ENCODE peak calls at places on chromosomes 13 and 19, in nine cellular contexts. M is spleen; Q is gastrocnemius medialis; E is neural progenitor cell; N is testis; H is upper lobe of left lung; C is OCI-LY7; J is CD8-positive, alpha-beta memory T cell; O is colonic mucosa. Y is an unnamed sample.
A peak's percentile ranks its signal among the peaks of the same experiment; 100 is the strongest.

GRCh38 chr19:13839938-13840750 is 36.8 kb upstream of the NANOS3 start:
- DNase-seq in J (peak; percentile 55), O (peak; percentile 91), M (peak; percentile 92), E (no peak), Q (peak; percentile 73), H (peak; percentile 75), C (no peak), N (no peak), Y (no peak)

GRCh38 chr19:17289489-17289888 is 7.8 kb downstream of the ANKLE1 start:
- DNase-seq in E (peak; percentile 92), J (no peak), M (peak; percentile 85), C (peak; percentile 80), N (peak; percentile 82), H (peak; percentile 75), O (peak; percentile 68), Q (peak; percentile 61), Y (peak; percentile 91)

GRCh38 chr13:40874138-40874776 is 84.8 kb downstream of the SLC25A15 start:
- DNase-seq in E (no peak), Q (no peak), N (peak; percentile 84), M (no peak), J (no peak), O (no peak), C (peak; percentile 13), H (no peak), Y (no peak)

GRCh38 chr13:45219938-45220375 is 19.1 kb upstream of the KCTD4 start:
- DNase-seq in J (no peak), O (no peak), H (no peak), C (no peak), M (no peak), N (no peak), E (no peak), Q (no peak), Y (no peak)

GRCh38 chr13:39612023-39612637 is 9.1 kb upstream of the LHFPL6 start:
- DNase-seq in N (peak; percentile 94), C (peak; percentile 83), E (peak; percentile 82), J (peak; percentile 24), M (no peak), Q (peak; percentile 31), O (peak; percentile 77), H (peak; percentile 64), Y (no peak)

GRCh38 chr19:47280183-47280797 is 5.6 kb downstream of the INAFM1 start:
- DNase-seq in J (no peak), O (no peak), H (no peak), M (peak; percentile 74), C (peak; percentile 49), N (peak; percentile 40), Q (no peak), E (peak; percentile 46), Y (no peak)

GRCh38 chr19:54606230-54606629 is 12.8 kb downstream of the LILRA1 start:
- DNase-seq in O (no peak), J (no peak), E (no peak), Q (no peak), N (no peak), H (no peak), M (no peak), C (no peak), Y (peak; percentile 89)

GRCh38 chr19:44753619-44753931 is 5.1 kb downstream of the BCL3 start:
- DNase-seq in E (no peak), M (no peak), N (no peak), O (no peak), H (no peak), C (no peak), J (no peak), Q (no peak), Y (no peak)

GRCh38 chr13:43558942-43559341 is 227.8 kb downstream of the ENOX1 start:
- DNase-seq in C (no peak), H (no peak), M (no peak), E (no peak), J (no peak), N (no peak), O (no peak), Q (no peak), Y (no peak)

GRCh38 chr13:43561081-43561480 is 225.7 kb downstream of the ENOX1 start:
- DNase-seq in E (no peak), O (no peak), M (no peak), H (no peak), J (no peak), N (no peak), C (no peak), Q (no peak), Y (peak; percentile 26)

GRCh38 chr13:43567608-43568007 is 219.2 kb downstream of the ENOX1 start:
- DNase-seq in O (no peak), Q (no peak), J (no peak), N (no peak), E (no peak), H (no peak), C (no peak), M (no peak), Y (no peak)

GRCh38 chr13:43569688-43570087 is 217.1 kb downstream of the ENOX1 start:
- DNase-seq in J (no peak), M (no peak), O (no peak), H (no peak), N (no peak), Q (no peak), C (no peak), E (no peak), Y (no peak)

DNA sequence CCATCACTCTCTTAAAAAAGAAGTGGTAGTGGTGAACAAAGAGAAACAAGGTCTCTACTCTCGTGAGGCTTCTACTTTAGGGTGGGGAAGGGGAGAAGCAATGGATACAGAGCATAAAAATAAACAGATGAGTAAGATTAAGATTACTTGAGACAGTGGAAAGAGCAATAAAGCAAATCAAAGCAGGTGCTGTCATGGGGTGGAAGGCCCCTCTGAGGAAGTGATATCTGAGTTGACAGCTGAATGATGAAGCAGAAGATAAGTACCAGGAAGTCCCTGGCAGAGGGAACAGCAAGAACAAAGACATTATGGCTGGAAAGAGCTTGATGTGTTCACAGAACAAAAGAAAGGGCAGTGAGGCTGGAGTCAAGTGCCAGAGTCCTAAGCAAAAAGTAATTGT is 221.8 kb downstream of the ENOX1 start:
- DNase-seq in E (no peak), J (no peak), Q (no peak), N (no peak), H (no peak), M (no peak), C (no peak), O (no peak), Y (peak; percentile 75)
- H3K27ac ChIP-seq in E (no peak overlapping the region), J (no peak overlapping the region), Q (no peak overlapping the region), N (no peak overlapping the region), H (no peak overlapping the region), M (no peak overlapping the region), C (no peak overlapping the region), O (no peak overlapping the region), Y (peak overlapping the region; percentile 10)

GRCh38 chr13:113817860-113818691 is 45.8 kb downstream of the GAS6 start:
- DNase-seq in Q (no peak), O (no peak), M (peak; percentile 75), E (no peak), H (no peak), J (no peak), N (no peak), C (no peak), Y (no peak)

GRCh38 chr13:113815151-113816058 is 48.5 kb downstream of the GAS6 start:
- DNase-seq in M (peak; percentile 84), J (no peak), N (no peak), E (no peak), O (no peak), C (peak; percentile 84), Q (no peak), H (no peak), Y (no peak)

GRCh38 chr13:113816925-113817859 is 46.7 kb downstream of the GAS6 start:
- DNase-seq in J (peak; percentile 80), O (peak; percentile 90), N (peak; percentile 90), E (peak; percentile 90), C (peak; percentile 83), M (peak; percentile 92), Q (peak; percentile 87), H (peak; percentile 89), Y (peak; percentile 97)

GRCh38 chr13:113814435-113814821 is 49.4 kb downstream of the GAS6 start:
- DNase-seq in C (no peak), H (peak; percentile 43), O (no peak), N (no peak), E (no peak), Q (no peak), M (peak; percentile 73), J (no peak), Y (no peak)

DNA sequence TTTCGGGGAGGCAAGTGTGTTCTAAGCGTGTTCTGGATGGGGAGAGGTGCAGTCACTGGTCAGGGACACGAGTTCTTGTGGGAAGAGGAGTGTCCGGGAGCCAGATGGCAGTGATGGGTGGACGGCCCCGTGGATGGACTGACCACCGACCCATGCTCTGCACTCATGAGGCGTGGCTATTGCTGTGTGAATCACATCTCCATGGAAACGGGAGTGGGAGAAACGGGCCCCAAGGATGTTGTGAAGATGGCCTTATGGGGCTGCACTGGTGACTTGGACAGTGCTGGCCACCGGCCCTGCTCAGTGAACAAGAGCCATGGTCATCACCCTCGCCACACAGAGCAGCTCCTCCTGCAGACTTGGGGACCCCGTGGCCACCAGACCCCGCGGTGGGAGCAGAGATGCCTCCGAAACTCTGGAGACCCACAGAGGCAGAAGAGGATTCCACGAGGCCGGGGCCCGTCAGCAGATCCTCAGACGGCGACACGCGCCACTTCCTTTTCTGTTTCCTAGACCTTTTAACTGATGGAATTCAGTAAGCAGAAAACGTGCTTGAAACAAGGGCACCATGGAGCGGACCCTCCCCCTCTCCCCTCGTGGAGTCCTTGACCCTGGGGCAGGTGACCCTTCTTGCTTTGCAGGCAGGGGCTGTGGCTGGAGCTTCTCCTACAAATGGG is 47.5 kb downstream of the GAS6 start:
- DNase-seq in C (no peak), J (no peak), H (no peak), E (no peak), Q (no peak), O (no peak), M (peak; percentile 70), N (no peak), Y (no peak)
- H3K4me3 ChIP-seq in C (peak overlapping the region; percentile 98), J (peak overlapping the region; percentile 20), H (no peak overlapping the region), E (no peak overlapping the region), Q (no peak overlapping the region), O (no peak overlapping the region), M (no peak overlapping the region), N (no peak overlapping the region), Y (no peak overlapping the region)

DNA sequence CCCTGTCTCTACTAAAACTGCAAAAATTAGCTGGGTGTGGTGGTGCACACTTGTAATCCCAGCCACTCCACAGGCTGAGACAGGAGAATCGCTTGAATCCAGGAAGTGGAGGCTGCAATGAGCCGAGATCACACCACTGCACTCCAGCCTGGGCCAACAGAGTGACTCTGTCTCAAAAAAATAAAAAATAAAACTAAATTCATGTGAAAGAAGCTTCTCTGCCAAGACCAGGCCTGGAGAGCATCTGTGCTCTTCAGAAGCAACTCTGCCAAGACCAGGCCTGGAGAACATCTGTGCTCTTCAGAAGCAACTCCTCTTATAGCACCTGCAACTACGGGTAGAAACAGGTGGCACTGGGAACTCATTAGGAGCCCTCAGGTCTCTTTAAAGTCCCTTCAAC is 37.7 kb downstream of the CRYL1 start:
- DNase-seq in C (no peak), M (no peak), H (no peak), E (no peak), J (no peak), Q (no peak), O (no peak), N (no peak), Y (no peak)
- H3K27ac ChIP-seq in C (no peak overlapping the region), M (no peak overlapping the region), H (no peak overlapping the region), E (no peak overlapping the region), J (no peak overlapping the region), Q (no peak overlapping the region), O (no peak overlapping the region), N (no peak overlapping the region), Y (no peak overlapping the region)

DNA sequence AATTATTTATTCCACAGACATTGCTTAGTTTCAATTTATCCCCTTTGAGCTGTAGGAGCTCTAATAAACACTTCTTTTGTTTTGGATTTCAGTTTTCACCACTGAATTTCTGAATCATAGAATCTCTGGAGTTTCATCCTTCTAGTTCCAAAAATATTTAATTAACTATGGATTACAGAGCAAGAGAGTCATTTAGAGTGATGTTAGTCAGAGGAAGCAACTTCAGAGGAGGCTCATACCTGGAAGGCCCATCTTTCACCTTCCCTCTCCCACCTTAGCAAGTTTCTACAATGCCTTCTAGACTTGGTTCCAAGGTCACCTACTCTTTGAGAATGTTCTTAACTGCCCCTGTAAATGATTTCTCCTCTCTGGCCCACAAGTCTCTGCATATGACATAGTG is 353.2 kb downstream of the SPRY2 start:
- DNase-seq in C (no peak), M (no peak), J (no peak), E (no peak), Q (no peak), O (no peak), N (no peak), H (no peak), Y (no peak)
- H3K4me3 ChIP-seq in C (no peak overlapping the region), M (no peak overlapping the region), J (no peak overlapping the region), E (no peak overlapping the region), Q (no peak overlapping the region), O (no peak overlapping the region), N (no peak overlapping the region), H (no peak overlapping the region), Y (no peak overlapping the region)

Y was measured in esophagus muscularis mucosa.